ENCODE peak calls at places on chromosomes 2 and 18, in four cellular contexts. One of them, this sample, is unnamed.

GRCh38 chr2:110948027-110948687 is 172.6 kb upstream of the BCL2L11 start:
- DNase-seq in GM23338: no peak
- DNase-seq in MM.1S: no peak
- DNase-seq in PC-9: no peak
- DNase-seq in this sample: no peak

GRCh38 chr18:11468120-11468519 is 141.3 kb upstream of the SLC35G4 start:
- DNase-seq in PC-9: no peak
- DNase-seq in MM.1S: no peak
- DNase-seq in GM23338: no peak
- DNase-seq in this sample: no peak

GRCh38 chr2:204950695-204951094 is 405.4 kb downstream of the PARD3B start:
- DNase-seq in MM.1S: no peak
- DNase-seq in PC-9: peak; percentile 61
- DNase-seq in GM23338: no peak
- DNase-seq in this sample: no peak

GRCh38 chr2:66109419-66109818 is 325.5 kb upstream of the MEIS1 start:
- DNase-seq in MM.1S: peak; percentile 39
- DNase-seq in PC-9: no peak
- DNase-seq in GM23338: no peak
- DNase-seq in this sample: no peak

GRCh38 chr2:229154381-229154780 is 116.7 kb downstream of the PID1 start:
- DNase-seq in GM23338: no peak
- DNase-seq in PC-9: no peak
- DNase-seq in MM.1S: no peak
- DNase-seq in this sample: no peak

GRCh38 chr2:53593891-53594585 is 173.6 kb upstream of the CHAC2 start:
- DNase-seq in PC-9: peak; percentile 50
- DNase-seq in GM23338: no peak
- DNase-seq in MM.1S: no peak
- DNase-seq in this sample: no peak

GRCh38 chr2:2914252-2914651 is 463.4 kb downstream of the EIPR1 start:
- DNase-seq in PC-9: no peak
- DNase-seq in MM.1S: no peak
- DNase-seq in GM23338: no peak
- DNase-seq in this sample: no peak

GRCh38 chr18:54254265-54254758 is 15.0 kb upstream of the POLI start:
- DNase-seq in MM.1S: no peak
- DNase-seq in PC-9: peak; percentile 88
- DNase-seq in GM23338: peak; percentile 8
- DNase-seq in this sample: no peak

GRCh38 chr18:6022840-6023239 is 127.5 kb upstream of the TMEM200C start:
- DNase-seq in MM.1S: no peak
- DNase-seq in GM23338: peak; percentile 44
- DNase-seq in PC-9: no peak
- DNase-seq in this sample: no peak

GRCh38 chr2:54999182-54999581 is 51.1 kb downstream of the RTN4 start:
- DNase-seq in PC-9: no peak
- DNase-seq in MM.1S: peak; percentile 70
- DNase-seq in GM23338: no peak
- DNase-seq in this sample: peak; percentile 84

GRCh38 chr2:103819599-103819998 is 1034.3 kb upstream of the POU3F3 start:
- DNase-seq in PC-9: no peak
- DNase-seq in MM.1S: no peak
- DNase-seq in GM23338: no peak
- DNase-seq in this sample: no peak

GRCh38 chr18:34207344-34207851 is 17.3 kb downstream of the NOL4 start:
- DNase-seq in MM.1S: no peak
- DNase-seq in GM23338: no peak
- DNase-seq in PC-9: no peak
- DNase-seq in this sample: no peak

GRCh38 chr2:60104514-60105501 is 448.6 kb downstream of the BCL11A start:
- DNase-seq in MM.1S: no peak
- DNase-seq in GM23338: no peak
- DNase-seq in PC-9: no peak
- DNase-seq in this sample: no peak

GRCh38 chr18:2316686-2317308 is 254.5 kb downstream of the METTL4 start:
- DNase-seq in GM23338: no peak
- DNase-seq in PC-9: no peak
- DNase-seq in MM.1S: no peak
- DNase-seq in this sample: no peak

GRCh38 chr2:20072436-20073158 is 21.2 kb upstream of the LAPTM4A start:
- DNase-seq in MM.1S: no peak
- DNase-seq in GM23338: no peak
- DNase-seq in PC-9: no peak
- DNase-seq in this sample: no peak

GRCh38 chr18:79576686-79577351 is 102.8 kb upstream of the CTDP1 start:
- DNase-seq in PC-9: no peak
- DNase-seq in GM23338: no peak
- DNase-seq in MM.1S: no peak
- DNase-seq in this sample: no peak

GRCh38 chr2:238164906-238165287 is 6.1 kb downstream of the ERFE start:
- DNase-seq in PC-9: no peak
- DNase-seq in MM.1S: no peak
- DNase-seq in GM23338: no peak
- DNase-seq in this sample: no peak

GRCh38 chr18:46894124-46894523 is 23.2 kb downstream of the PIAS2 start:
- DNase-seq in GM23338: no peak
- DNase-seq in PC-9: no peak
- DNase-seq in MM.1S: no peak
- DNase-seq in this sample: no peak

GRCh38 chr2:219125225-219125885 is 35.3 kb downstream of the NHEJ1 start:
- DNase-seq in GM23338: no peak
- DNase-seq in PC-9: no peak
- DNase-seq in MM.1S: no peak
- DNase-seq in this sample: no peak

GRCh38 chr18:22490429-22490846 is 72.7 kb upstream of the CTAGE1 start:
- DNase-seq in MM.1S: no peak
- DNase-seq in PC-9: no peak
- DNase-seq in GM23338: peak; percentile 40
- DNase-seq in this sample: peak; percentile 43

GRCh38 chr2:96436416-96436815 is 68.7 kb downstream of the NEURL3 start:
- DNase-seq in MM.1S: no peak
- DNase-seq in PC-9: no peak
- DNase-seq in GM23338: peak; percentile 40
- DNase-seq in this sample: no peak

GRCh38 chr2:128522829-128523228 is 204.2 kb upstream of the HS6ST1 start:
- DNase-seq in MM.1S: no peak
- DNase-seq in PC-9: peak; percentile 1
- DNase-seq in GM23338: no peak
- DNase-seq in this sample: no peak

GRCh38 chr2:237705225-237705524 is 77.8 kb downstream of the LRRFIP1 start:
- DNase-seq in MM.1S: no peak
- DNase-seq in GM23338: no peak
- DNase-seq in PC-9: no peak
- DNase-seq in this sample: no peak

GRCh38 chr2:46801731-46802664 is 113.6 kb downstream of the MCFD2 start:
- DNase-seq in PC-9: no peak
- DNase-seq in MM.1S: no peak
- DNase-seq in GM23338: no peak
- DNase-seq in this sample: no peak

GRCh38 chr2:5077479-5078089 is 614.6 kb upstream of the SOX11 start:
- DNase-seq in PC-9: no peak
- DNase-seq in MM.1S: no peak
- DNase-seq in GM23338: peak; percentile 6
- DNase-seq in this sample: no peak

GRCh38 chr18:62876106-62876505 is 160.8 kb downstream of the PHLPP1 start:
- DNase-seq in GM23338: no peak
- DNase-seq in MM.1S: no peak
- DNase-seq in PC-9: peak; percentile 90
- DNase-seq in this sample: no peak
- H3K9me2 ChIP-seq in GM23338: no peaks in the 10 kb centered on the region
- H3K9me2 ChIP-seq in MM.1S: no peaks in the 10 kb centered on the region
- H3K9me2 ChIP-seq in PC-9: no peaks in the 10 kb centered on the region
- H3K9me2 ChIP-seq in this sample: no peaks in the 10 kb centered on the region

DNA sequence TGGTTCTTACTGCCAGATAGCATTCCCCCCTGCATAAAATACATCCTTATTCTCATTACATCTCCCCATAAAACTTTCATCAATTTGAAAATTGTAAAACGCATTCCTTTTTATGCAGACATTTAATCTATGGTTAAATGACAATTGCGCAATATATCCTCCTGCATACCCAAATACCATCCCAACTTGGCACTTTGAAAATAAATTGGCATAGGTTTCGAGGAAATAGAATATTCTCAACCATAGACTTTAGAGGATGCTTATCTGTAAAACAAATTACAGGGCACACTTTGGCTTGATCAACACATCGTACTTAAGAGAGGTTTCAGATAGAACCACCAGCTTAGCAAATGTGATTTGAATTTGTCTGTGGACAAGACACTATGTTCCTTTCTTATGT is 31.0 kb upstream of the CAVIN2 start:
- DNase-seq in MM.1S: no peak
- DNase-seq in GM23338: no peak
- DNase-seq in PC-9: no peak
- DNase-seq in this sample: no peak
- H3K4me1 ChIP-seq in MM.1S: no peaks in the 10 kb centered on the region
- H3K4me1 ChIP-seq in GM23338: no peaks in the 10 kb centered on the region
- H3K4me1 ChIP-seq in PC-9: peaks cover 8% of the 10 kb centered on the region
- H3K4me1 ChIP-seq in this sample: no peaks in the 10 kb centered on the region

GRCh38 chr2:156653670-156654069 is 217.5 kb downstream of the GPD2 start:
- DNase-seq in PC-9: no peak
- DNase-seq in GM23338: no peak
- DNase-seq in MM.1S: no peak
- DNase-seq in this sample: no peak
- H3K9me2 ChIP-seq in PC-9: no peaks in the 10 kb centered on the region
- H3K9me2 ChIP-seq in GM23338: no peaks in the 10 kb centered on the region
- H3K9me2 ChIP-seq in MM.1S: no peaks in the 10 kb centered on the region
- H3K9me2 ChIP-seq in this sample: no peaks in the 10 kb centered on the region

GRCh38 chr2:224570328-224570993 is 14.7 kb downstream of the CUL3 start:
- DNase-seq in MM.1S: no peak
- DNase-seq in PC-9: no peak
- DNase-seq in GM23338: no peak
- DNase-seq in this sample: no peak

GRCh38 chr2:224574423-224575084 is 10.6 kb downstream of the CUL3 start:
- DNase-seq in GM23338: peak; percentile 43
- DNase-seq in PC-9: no peak
- DNase-seq in MM.1S: no peak
- DNase-seq in this sample: no peak

GRCh38 chr2:224576098-224576715 is 9.0 kb downstream of the CUL3 start:
- DNase-seq in MM.1S: no peak
- DNase-seq in GM23338: no peak
- DNase-seq in PC-9: no peak
- DNase-seq in this sample: no peak

GRCh38 chr2:224572338-224572737 is 12.8 kb downstream of the CUL3 start:
- DNase-seq in MM.1S: no peak
- DNase-seq in GM23338: peak; percentile 21
- DNase-seq in PC-9: no peak
- DNase-seq in this sample: no peak

DNA sequence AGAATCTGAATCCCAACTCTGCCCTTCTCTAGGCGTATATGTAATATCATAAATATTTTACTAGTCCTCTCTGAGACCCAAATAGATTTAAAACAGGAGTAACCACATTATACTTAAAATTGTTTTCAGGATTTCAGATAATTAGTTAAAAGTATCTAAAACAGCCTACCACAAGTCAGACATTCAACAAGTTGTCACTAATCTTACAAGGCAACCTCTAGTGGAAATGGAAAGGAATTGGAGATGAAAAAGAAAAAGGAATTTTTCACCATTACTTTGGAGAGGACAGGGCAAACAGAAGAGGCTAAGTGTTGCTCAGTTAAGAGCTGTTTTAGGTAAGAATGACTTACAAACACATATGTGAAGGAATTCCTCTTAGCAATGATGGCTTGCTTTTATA is 11.4 kb downstream of the CUL3 start:
- DNase-seq in GM23338: no peak
- DNase-seq in PC-9: no peak
- DNase-seq in MM.1S: no peak
- DNase-seq in this sample: no peak
- H3K4me1 ChIP-seq in GM23338: peaks cover 78% of the 10 kb centered on the region
- H3K4me1 ChIP-seq in PC-9: peaks cover 49% of the 10 kb centered on the region
- H3K4me1 ChIP-seq in MM.1S: peaks cover 3% of the 10 kb centered on the region
- H3K4me1 ChIP-seq in this sample: peaks cover 89% of the 10 kb centered on the region

GRCh38 chr2:170828533-170828916 is 11.8 kb downstream of the GAD1 start:
- DNase-seq in MM.1S: no peak
- DNase-seq in GM23338: no peak
- DNase-seq in PC-9: no peak
- DNase-seq in this sample: no peak
- H3K9me2 ChIP-seq in MM.1S: no peaks in the 10 kb centered on the region
- H3K9me2 ChIP-seq in GM23338: peaks cover 3% of the 10 kb centered on the region
- H3K9me2 ChIP-seq in PC-9: no peaks in the 10 kb centered on the region
- H3K9me2 ChIP-seq in this sample: no peaks in the 10 kb centered on the region

GRCh38 chr18:26700728-26701127 is 152.4 kb upstream of the KCTD1 start:
- DNase-seq in MM.1S: no peak
- DNase-seq in GM23338: no peak
- DNase-seq in PC-9: no peak
- DNase-seq in this sample: no peak

GRCh38 chr18:26703170-26703933 is 155.0 kb upstream of the KCTD1 start:
- DNase-seq in PC-9: no peak
- DNase-seq in GM23338: peak; percentile 52
- DNase-seq in MM.1S: no peak
- DNase-seq in this sample: peak; percentile 46

GRCh38 chr18:26700201-26700600 is 151.8 kb upstream of the KCTD1 start:
- DNase-seq in PC-9: no peak
- DNase-seq in GM23338: no peak
- DNase-seq in MM.1S: no peak
- DNase-seq in this sample: no peak

GRCh38 chr18:26697186-26697585 is 148.8 kb upstream of the KCTD1 start:
- DNase-seq in MM.1S: no peak
- DNase-seq in PC-9: no peak
- DNase-seq in GM23338: no peak
- DNase-seq in this sample: no peak

GRCh38 chr18:26702023-26702422 is 153.7 kb upstream of the KCTD1 start:
- DNase-seq in MM.1S: no peak
- DNase-seq in GM23338: no peak
- DNase-seq in PC-9: no peak
- DNase-seq in this sample: no peak
- H3K4me1 ChIP-seq in MM.1S: peaks cover 3% of the 10 kb centered on the region
- H3K4me1 ChIP-seq in GM23338: no peaks in the 10 kb centered on the region
- H3K4me1 ChIP-seq in PC-9: no peaks in the 10 kb centered on the region
- H3K4me1 ChIP-seq in this sample: no peaks in the 10 kb centered on the region

DNA sequence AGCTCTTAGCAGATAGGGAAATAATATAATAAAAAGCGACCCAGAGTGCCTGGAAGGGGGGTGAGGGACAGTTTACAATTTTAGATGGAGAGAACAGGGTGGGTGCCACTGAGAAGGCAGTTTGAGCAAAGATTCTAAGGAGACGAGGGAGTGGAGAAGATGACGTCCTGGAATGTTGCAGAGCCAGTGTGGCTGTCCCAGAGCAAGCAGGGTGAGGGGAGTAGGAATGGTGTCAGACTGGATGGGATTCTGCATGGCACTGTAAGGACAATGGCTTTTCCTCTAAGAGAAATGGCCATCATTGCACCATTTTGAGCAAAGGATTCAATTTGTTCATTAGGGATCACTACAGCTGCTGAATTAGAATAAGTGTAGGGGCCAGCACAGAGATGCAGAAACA is 73.1 kb downstream of the FAM124B start:
- DNase-seq in GM23338: no peak
- DNase-seq in PC-9: no peak
- DNase-seq in MM.1S: no peak
- DNase-seq in this sample: no peak
- H3K9me2 ChIP-seq in GM23338: peaks cover 3% of the 10 kb centered on the region
- H3K9me2 ChIP-seq in PC-9: no peaks in the 10 kb centered on the region
- H3K9me2 ChIP-seq in MM.1S: no peaks in the 10 kb centered on the region
- H3K9me2 ChIP-seq in this sample: no peaks in the 10 kb centered on the region

GRCh38 chr2:209614630-209615369 is 156.8 kb upstream of the UNC80 start:
- DNase-seq in GM23338: peak; percentile 52
- DNase-seq in PC-9: no peak
- DNase-seq in MM.1S: no peak
- DNase-seq in this sample: no peak
- H3K4me1 ChIP-seq in GM23338: peaks cover 19% of the 10 kb centered on the region
- H3K4me1 ChIP-seq in PC-9: peaks cover 2% of the 10 kb centered on the region
- H3K4me1 ChIP-seq in MM.1S: no peaks in the 10 kb centered on the region
- H3K4me1 ChIP-seq in this sample: peaks cover 6% of the 10 kb centered on the region

This sample was measured in Karpas-422.